ENCODE peak calls at places on chromosomes 2 and 18, in six cellular contexts. X, Y, C, Q, S and R are unnamed samples.

GRCh38 chr2:26792720-26793119 is 6.9 kb downstream of the CENPA start:
- DNase-seq in X (no peak), Y (no peak), S (no peak), C (no peak), Q (no peak), R (no peak)

GRCh38 chr2:196725882-196726281 is 73.6 kb downstream of the GTF3C3 start:
- DNase-seq in Q (no peak), S (no peak), X (no peak), Y (no peak), C (no peak), R (no peak)

GRCh38 chr18:57441395-57441794 is 6.2 kb downstream of the ONECUT2 start:
- DNase-seq in S (peak), C (no peak), Y (no peak), Q (no peak), X (no peak), R (peak)

GRCh38 chr2:160878622-160879021 is 281.6 kb upstream of the TANK start:
- DNase-seq in Y (no peak), Q (peak), C (no peak), X (no peak), S (no peak), R (no peak)

GRCh38 chr2:148781544-148781943 is 93.5 kb upstream of the KIF5C start:
- DNase-seq in Q (no peak), Y (no peak), C (no peak), S (no peak), X (no peak), R (no peak)

GRCh38 chr18:9103488-9103887 is 989 bp downstream of the NDUFV2 start:
- DNase-seq in C (no peak), S (peak), Y (no peak), Q (peak), X (no peak), R (no peak)

GRCh38 chr2:224309216-224309615 is 92.7 kb downstream of the FAM124B start:
- DNase-seq in Q (peak), X (no peak), S (peak), C (peak), Y (no peak), R (no peak)

GRCh38 chr18:34933880-34934689 is 107.1 kb upstream of the MAPRE2 start:
- DNase-seq in X (no peak), Y (no peak), C (no peak), Q (peak), S (no peak), R (no peak)

GRCh38 chr2:170073288-170073687 is 104.7 kb upstream of the MYO3B start:
- DNase-seq in X (no peak), S (peak), C (peak), Q (peak), Y (no peak), R (peak)

GRCh38 chr2:126906781-126907180 is 8.1 kb downstream of the TEX51 start:
- DNase-seq in S (no peak), C (no peak), Y (no peak), X (peak), Q (no peak), R (no peak)

GRCh38 chr18:1147616-1148184 is 243.0 kb downstream of the ADCYAP1 start:
- DNase-seq in Y (no peak), C (no peak), S (no peak), Q (no peak), X (no peak), R (no peak)

GRCh38 chr2:171228826-171229225 is 68.1 kb upstream of the TLK1 start:
- DNase-seq in Q (no peak), C (no peak), X (no peak), Y (no peak), S (no peak), R (no peak)

GRCh38 chr2:168054657-168055056 is 192.7 kb downstream of the STK39 start:
- DNase-seq in Y (no peak), C (no peak), Q (no peak), X (no peak), S (no peak), R (no peak)

GRCh38 chr2:109649736-109650695 is 35.9 kb downstream of the SOWAHC start:
- DNase-seq in X (no peak), Y (no peak), Q (no peak), C (no peak), S (peak), R (no peak)

GRCh38 chr2:83808878-83809277 is 650.2 kb downstream of the SUCLG1 start:
- DNase-seq in S (no peak), X (no peak), Q (no peak), C (no peak), Y (no peak), R (no peak)
- H3K4me3 ChIP-seq in S (no peak), X (no peak), Q (no peak), C (no peak), Y (no peak), R (no peak)

DNA sequence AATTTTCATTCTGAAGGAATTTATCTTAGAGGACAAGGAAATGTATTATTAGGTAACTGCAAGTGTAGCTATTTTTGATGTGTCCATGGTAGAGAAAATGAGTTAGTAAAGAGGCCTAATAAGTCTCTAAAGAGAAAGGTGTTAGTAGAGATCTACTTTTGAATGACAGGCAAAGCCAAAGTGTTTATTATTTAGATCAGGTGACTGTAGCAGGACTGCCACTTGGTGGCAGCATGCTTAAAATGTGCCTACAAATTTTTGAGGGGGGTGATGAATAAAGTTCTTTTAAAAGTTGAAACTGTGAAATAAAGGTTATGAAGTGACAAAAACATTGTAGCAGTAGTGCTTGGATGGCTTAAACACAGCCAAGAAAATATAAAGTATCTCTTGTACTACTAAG is 421.5 kb upstream of the MEIS1 start:
- DNase-seq in S (no peak), X (no peak), Q (no peak), Y (no peak), C (no peak), R (peak)
- TF ChIP-seq CTCF in S (peak), X (no peak), Q (peak), Y (peak), C (no peak), R (no peak)

DNA sequence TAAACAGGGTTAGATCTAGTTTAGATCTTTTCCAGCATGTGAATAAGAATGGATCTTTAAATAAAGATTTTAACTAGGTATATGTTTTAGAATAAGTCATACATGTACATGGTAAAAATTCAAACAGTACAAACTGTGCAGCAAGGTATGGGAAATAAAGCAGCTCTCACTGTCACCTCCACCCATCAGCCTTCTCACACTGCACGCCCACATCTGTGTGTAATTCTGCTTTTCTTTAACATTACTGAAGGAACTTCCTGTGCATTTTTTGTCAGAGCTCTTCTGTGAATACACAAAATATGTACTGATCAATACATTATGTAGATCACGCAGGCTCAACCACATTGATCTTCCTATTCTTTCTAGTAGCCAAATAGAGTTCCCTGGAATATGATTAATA is 3.4 kb downstream of the CASP8 start:
- DNase-seq in C (no peak), Q (no peak), X (no peak), S (no peak), Y (no peak), R (no peak)
- H3K4me3 ChIP-seq in C (no peak), Q (no peak), X (no peak), S (no peak), Y (no peak), R (no peak)

DNA sequence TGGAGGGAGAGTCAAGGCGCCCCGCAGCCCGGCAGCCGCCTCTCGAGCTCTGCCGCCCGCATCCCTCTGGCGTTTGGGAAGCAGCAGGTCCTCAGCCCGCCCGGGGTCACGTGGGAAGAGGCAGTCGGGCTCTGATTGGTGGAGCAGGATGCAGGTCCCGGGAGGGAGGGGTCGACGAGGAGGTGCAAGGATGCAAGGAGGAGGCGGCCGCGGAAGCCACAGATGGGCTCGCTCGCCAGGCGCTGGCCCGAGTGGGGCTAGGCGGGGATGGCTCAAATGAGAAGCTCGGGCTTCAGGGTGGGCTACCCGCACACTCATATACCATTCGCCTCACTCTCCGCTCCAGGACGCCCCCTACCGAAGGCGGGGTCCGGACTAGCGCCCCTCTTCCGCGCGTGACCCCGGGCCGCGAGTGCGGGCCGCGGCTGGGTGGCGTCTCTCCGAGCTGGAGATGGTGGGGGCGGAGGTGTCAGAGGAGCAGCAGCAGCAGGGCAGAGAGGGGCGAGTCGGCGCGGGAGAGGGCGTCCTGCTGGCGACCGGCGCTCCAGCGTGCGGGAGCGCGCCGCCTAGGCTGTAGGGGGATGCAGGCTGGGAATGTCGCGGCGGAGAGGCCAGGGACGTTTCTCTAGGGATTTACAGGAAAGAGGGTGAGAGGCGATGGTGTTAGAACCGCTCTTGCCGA is at the start of gene TMEFF2:
- DNase-seq in Q (peak), Y (peak), S (peak), X (peak), C (peak), R (peak)
- TF ChIP-seq CTCF in Q (no peak), Y (peak), S (no peak), X (no peak), C (peak), R (peak)